ENCODE peak calls at places on chromosomes 13 and 19, in four cellular contexts. N is K562, O is WTC11, Y is SK-N-SH. C is an unnamed sample.

GRCh38 chr19:47419037-47419783 is at the start of gene MEIS3:
- DNase-seq in N (peak), O (no peak), Y (peak), C (peak)

GRCh38 chr19:38135150-38135998 is 88.6 kb downstream of the DPF1 start:
- DNase-seq in Y (no peak), N (no peak), O (no peak), C (no peak)

GRCh38 chr19:11288349-11288748 is 7.6 kb upstream of the TSPAN16 start:
- DNase-seq in N (no peak), O (no peak), Y (peak), C (no peak)

GRCh38 chr13:51619614-51620013 is 35.4 kb downstream of the WDFY2 start:
- DNase-seq in N (no peak), O (no peak), Y (no peak), C (no peak)

GRCh38 chr19:57664269-57665127 is 4.2 kb upstream of the ZSCAN4 start:
- DNase-seq in O (peak), N (peak), Y (peak), C (peak)

GRCh38 chr19:41696402-41697197 is 8.5 kb upstream of the CEACAM7 start:
- DNase-seq in O (peak), N (no peak), Y (no peak), C (no peak)

GRCh38 chr13:34682406-34682805 is 259.7 kb upstream of the NBEA start:
- DNase-seq in O (no peak), Y (no peak), N (no peak), C (no peak)

GRCh38 chr19:47232422-47233211 is 1.6 kb upstream of the BBC3 start:
- DNase-seq in O (no peak), N (peak), Y (no peak), C (no peak)

GRCh38 chr19:15107056-15108010 is at the start of gene SYDE1:
- DNase-seq in N (no peak), Y (peak), O (peak), C (peak)

GRCh38 chr13:66563076-66563475 is 667.1 kb downstream of the PCDH9 start:
- DNase-seq in O (no peak), N (no peak), Y (no peak), C (no peak)

GRCh38 chr19:55165952-55166529 is 372 bp downstream of the DNAAF3 start:
- DNase-seq in Y (peak), O (peak), N (peak), C (no peak)

GRCh38 chr19:47107201-47107952 is 6.2 kb downstream of the ZC3H4 start:
- DNase-seq in O (no peak), Y (no peak), N (peak), C (no peak)

GRCh38 chr13:97130201-97130600 is 91.9 kb upstream of the MBNL2 start:
- DNase-seq in O (no peak), Y (no peak), N (no peak), C (no peak)

GRCh38 chr19:49758292-49758691 is 4.8 kb downstream of the TSKS start:
- DNase-seq in O (no peak), N (peak), Y (no peak), C (no peak)

GRCh38 chr19:44570984-44571684 is 41.7 kb upstream of the CEACAM20 start:
- DNase-seq in Y (peak), N (peak), O (peak), C (peak)

GRCh38 chr13:41137951-41138350 is 5.3 kb upstream of the KBTBD6 start:
- DNase-seq in O (no peak), N (no peak), Y (no peak), C (no peak)

GRCh38 chr13:50126378-50127016 is 111.3 kb downstream of the KCNRG start:
- DNase-seq in N (no peak), O (peak), Y (no peak), C (no peak)

GRCh38 chr19:8641908-8642547 is 11.6 kb downstream of the NFILZ start:
- DNase-seq in O (no peak), N (peak), Y (peak), C (no peak)

GRCh38 chr19:610801-611505 is 21.3 kb downstream of the HCN2 start:
- DNase-seq in Y (peak), O (no peak), N (peak), C (no peak)

GRCh38 chr19:30374791-30375650 is 2.8 kb downstream of the ZNF536 start:
- DNase-seq in Y (peak), N (no peak), O (peak), C (no peak)

GRCh38 chr13:59823495-59823894 is 340.2 kb downstream of the DIAPH3 start:
- DNase-seq in O (no peak), Y (no peak), N (no peak), C (no peak)

GRCh38 chr13:95246292-95247082 is 54.8 kb downstream of the ABCC4 start:
- DNase-seq in N (no peak), O (no peak), Y (no peak), C (no peak)

GRCh38 chr19:50921391-50922315 is 10.5 kb upstream of the KLK4 start:
- DNase-seq in Y (no peak), N (no peak), O (no peak), C (no peak)

GRCh38 chr13:110109910-110110309 is 197.0 kb downstream of the COL4A1 start:
- DNase-seq in Y (no peak), O (no peak), N (no peak), C (no peak)

GRCh38 chr19:10981496-10981895 is 20.7 kb downstream of the SMARCA4 start:
- DNase-seq in N (no peak), O (no peak), Y (no peak), C (no peak)

GRCh38 chr13:59722580-59722900 is 441.2 kb downstream of the DIAPH3 start:
- DNase-seq in N (no peak), Y (no peak), O (no peak), C (no peak)

GRCh38 chr19:1956868-1957492 is 16.0 kb downstream of the CSNK1G2 start:
- DNase-seq in O (peak), Y (no peak), N (no peak), C (peak)

GRCh38 chr19:5143471-5144411 is 174.8 kb downstream of the KDM4B start:
- DNase-seq in O (no peak), Y (no peak), N (no peak), C (no peak)

GRCh38 chr19:342801-343421 is 1.7 kb downstream of the MIER2 start:
- DNase-seq in O (no peak), Y (no peak), N (no peak), C (no peak)

GRCh38 chr13:21999666-22000065 is 328.8 kb downstream of the FGF9 start:
- DNase-seq in O (no peak), Y (no peak), N (no peak), C (no peak)

GRCh38 chr19:18650468-18651001 is 13.7 kb downstream of the KLHL26 start:
- DNase-seq in O (no peak), N (peak), Y (no peak), C (no peak)

GRCh38 chr13:40375522-40376171 is 290.8 kb downstream of the FOXO1 start:
- DNase-seq in Y (peak), N (no peak), O (no peak), C (no peak)

GRCh38 chr13:113432509-113433270 is 20.6 kb downstream of the ADPRHL1 start:
- DNase-seq in O (no peak), N (no peak), Y (no peak), C (no peak)
- TF ChIP-seq TEAD4 in O (no peak), N (no peak), Y (no peak), C (no peak)

DNA sequence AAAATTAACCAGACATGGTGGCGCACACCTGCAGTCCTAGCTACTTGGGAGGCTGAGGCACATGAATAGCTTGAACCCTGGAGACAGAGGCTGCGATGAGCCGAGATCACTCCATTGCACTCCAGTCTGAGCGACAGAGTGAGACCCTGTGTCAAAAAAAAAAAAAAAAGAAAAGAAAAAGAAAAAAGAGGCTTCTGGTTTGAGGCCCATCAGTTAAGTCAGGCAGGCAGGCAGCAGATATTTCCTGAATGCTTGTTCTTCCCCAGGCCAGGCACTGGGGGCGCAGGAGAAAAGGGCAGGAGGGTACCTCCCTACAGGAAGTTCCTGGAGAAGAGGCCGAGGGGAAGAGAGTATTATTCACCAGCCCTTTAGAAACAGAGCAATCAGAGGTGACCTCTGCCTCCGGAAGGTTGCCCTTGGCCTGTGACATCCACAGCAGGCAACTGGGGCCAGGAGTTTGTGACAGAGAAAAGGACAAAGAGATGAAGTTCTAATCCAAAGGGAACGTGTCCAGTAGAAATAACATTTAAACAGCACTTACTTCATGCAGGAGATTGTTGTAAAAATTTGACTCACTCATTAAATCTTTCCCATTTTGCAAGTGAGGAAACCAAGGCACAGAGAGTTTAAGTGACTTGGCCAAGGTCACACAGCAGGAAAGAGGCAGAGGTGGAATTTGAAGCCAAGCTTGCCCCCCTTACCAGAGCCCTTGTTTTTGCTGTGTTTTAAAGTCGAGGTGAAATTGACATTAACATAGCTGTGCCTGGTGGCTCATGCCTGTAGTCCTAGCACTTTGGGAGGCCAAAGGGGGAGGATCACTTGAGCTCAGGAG is 4.3 kb upstream of the RLN3 start:
- DNase-seq in N (peak), Y (peak), O (peak), C (peak)
- TF ChIP-seq TEAD4 in N (no peak), Y (no peak), O (no peak), C (no peak)

GRCh38 chr13:85347251-85347650 is 452.0 kb downstream of the SLITRK6 start:
- DNase-seq in O (no peak), N (no peak), Y (no peak), C (no peak)
- TF ChIP-seq TEAD4 in O (no peak), N (no peak), Y (no peak), C (no peak)

GRCh38 chr13:113653264-113654174 is 4.5 kb downstream of the ATP4B start:
- DNase-seq in Y (peak), N (peak), O (peak), C (no peak)

GRCh38 chr13:113650275-113650674 is 7.7 kb downstream of the ATP4B start:
- DNase-seq in Y (no peak), N (no peak), O (peak), C (no peak)

GRCh38 chr13:113652404-113653263 is 5.4 kb downstream of the ATP4B start:
- DNase-seq in O (peak), N (no peak), Y (no peak), C (no peak)

GRCh38 chr13:113650731-113651148 is 7.3 kb downstream of the ATP4B start:
- DNase-seq in Y (no peak), N (no peak), O (no peak), C (no peak)

DNA sequence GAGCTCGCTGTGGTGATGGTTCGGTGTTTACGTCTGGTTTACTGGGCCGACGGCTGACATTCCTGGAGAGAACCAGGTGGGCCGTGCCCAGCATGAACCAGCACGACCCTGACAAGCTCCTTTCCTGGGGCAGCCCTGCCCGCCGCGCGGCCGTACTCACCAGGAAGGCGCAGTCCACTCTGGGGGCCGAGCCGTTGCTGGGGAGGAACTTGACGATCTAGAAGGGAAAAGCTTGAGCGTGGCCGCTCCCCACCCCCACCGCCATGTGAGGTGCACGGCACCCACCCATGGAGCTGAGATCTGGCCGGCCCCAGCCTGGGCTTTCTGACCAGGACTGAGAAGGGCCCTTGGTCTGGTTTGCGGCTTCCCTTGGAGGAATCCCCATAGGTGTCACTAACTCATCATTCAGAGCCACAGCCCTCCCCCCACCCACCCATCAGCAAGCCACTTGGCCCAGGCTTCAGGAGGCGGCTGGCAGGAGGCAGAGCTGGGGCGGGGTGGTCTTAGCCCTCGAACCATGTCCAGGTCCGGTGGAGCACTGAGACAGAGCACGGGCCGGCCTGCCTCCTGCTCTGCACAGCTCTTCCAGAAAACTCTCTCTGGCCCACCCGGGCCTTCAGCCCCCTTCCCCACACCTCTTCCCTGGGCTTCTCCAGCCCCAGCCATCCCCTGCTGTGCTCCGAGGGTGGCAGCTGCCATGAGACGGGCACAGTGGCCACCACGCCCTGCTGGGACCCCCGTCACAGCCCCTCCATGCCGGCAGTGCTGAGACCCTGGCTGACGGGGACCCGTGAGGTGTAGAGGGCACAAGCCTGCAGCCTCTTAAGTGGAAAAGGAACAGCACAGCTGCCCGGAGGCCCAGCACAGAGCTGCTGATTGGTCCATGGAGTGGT is 6.2 kb downstream of the ATP4B start:
- DNase-seq in N (no peak), O (peak), Y (no peak), C (no peak)
- TF ChIP-seq TEAD4 in N (no peak), O (no peak), Y (no peak), C (no peak)

DNA sequence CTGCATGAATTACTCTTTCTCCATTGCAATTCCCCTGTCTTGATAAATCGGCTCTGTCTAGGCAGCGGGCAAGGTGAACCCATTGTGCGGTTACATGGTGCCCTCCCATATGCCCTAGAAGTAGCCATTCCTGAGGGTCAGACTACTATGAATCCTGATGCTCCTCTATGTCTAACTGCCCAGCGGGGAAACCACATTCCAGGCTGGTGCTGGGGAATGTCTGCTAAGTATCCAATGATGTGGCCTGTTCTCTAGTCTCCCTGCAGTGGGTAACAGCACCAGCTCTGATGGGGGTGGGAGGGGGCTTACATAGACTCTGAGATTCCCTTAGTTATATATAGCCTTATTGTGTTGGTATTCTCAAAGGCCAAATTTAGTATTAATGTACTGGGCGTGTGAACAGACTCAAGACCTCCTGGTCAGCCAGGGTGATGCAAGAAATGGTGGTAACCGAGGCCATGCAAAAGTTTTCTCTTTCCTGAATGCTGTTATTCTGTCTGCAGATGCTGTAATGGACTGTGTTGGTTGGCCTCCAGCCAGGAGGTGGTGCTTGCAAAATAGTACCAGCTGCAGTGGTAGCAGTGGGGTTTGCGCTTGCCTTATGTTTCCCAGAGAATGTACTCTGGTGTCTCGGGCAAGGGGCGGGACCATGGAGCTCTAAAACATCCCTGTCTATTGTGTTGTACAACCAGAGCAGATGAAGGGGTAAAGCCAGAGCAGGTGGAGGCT is 564.9 kb upstream of the SLITRK1 start:
- DNase-seq in Y (no peak), N (no peak), O (no peak), C (no peak)
- TF ChIP-seq TEAD4 in Y (no peak), N (no peak), O (no peak), C (peak)

GRCh38 chr13:30577381-30577780 is 40.3 kb upstream of the USPL1 start:
- DNase-seq in Y (no peak), O (no peak), N (no peak), C (no peak)
- TF ChIP-seq TEAD4 in Y (no peak), O (no peak), N (no peak), C (no peak)

DNA sequence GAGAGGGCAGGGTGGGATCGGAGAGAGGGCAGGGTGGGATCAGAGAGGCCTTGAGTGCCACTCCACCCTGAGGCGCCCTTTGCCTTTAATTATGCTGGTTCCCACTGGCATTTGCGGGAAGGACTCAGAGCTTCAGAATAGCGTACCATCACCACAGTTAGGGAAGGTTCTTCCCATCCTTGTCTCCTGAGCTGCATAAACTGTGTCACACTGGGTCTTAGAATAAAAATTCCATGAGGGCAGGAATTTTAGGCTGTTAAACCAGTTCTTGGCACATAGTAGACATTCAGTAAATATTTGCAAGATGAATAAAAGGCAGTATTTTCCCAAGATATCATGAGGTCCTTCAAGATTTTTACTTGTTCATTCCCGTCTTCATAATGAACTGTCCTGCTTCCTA is 24.4 kb downstream of the PPP2R1A start:
- DNase-seq in Y (no peak), O (no peak), N (no peak), C (no peak)
- TF ChIP-seq TEAD4 in Y (no peak), O (no peak), N (no peak), C (no peak)